ENCODE peak calls at places on chromosomes 3 and 15, in nine cellular contexts. G is G401; P is stimulated activated CD4-positive, alpha-beta T cell treated with anti-CD3 and anti-CD28 coated beads, TNF-alpha, amount 100 ng/mL, for 4 hours; Y is head of caudate nucleus; N is WERI-Rb-1; J is GM23338; Q is midbrain; K is ELF-1; A is A172. B is an unnamed sample.

GRCh38 chr3:196990654-196991053 is 22.0 kb upstream of the PIGZ start:
- DNase-seq in A (no peak), P (no peak), Q (no peak), Y (no peak), N (no peak), G (no peak), K (no peak), J (no peak), B (no peak)

GRCh38 chr15:79505956-79506355 is 73.8 kb downstream of the MINAR1 start:
- DNase-seq in Q (no peak), P (no peak), K (peak), G (no peak), J (peak), Y (no peak), N (peak), A (no peak), B (no peak)

GRCh38 chr15:88664151-88664778 is 25.4 kb downstream of the ISG20 start:
- DNase-seq in Q (peak), G (peak), P (no peak), K (no peak), A (no peak), Y (peak), N (no peak), J (peak), B (no peak)

GRCh38 chr3:58707390-58707930 is 40.9 kb upstream of the FAM3D start:
- DNase-seq in Y (no peak), A (no peak), K (no peak), N (no peak), P (no peak), G (no peak), Q (no peak), J (no peak), B (no peak)

GRCh38 chr3:148990211-148990610 is 1.1 kb upstream of the GYG1 start:
- DNase-seq in N (no peak), P (no peak), J (no peak), Y (no peak), Q (no peak), K (no peak), G (peak), A (no peak), B (no peak)

GRCh38 chr15:41105348-41106334 is 10.4 kb downstream of the INO80 start:
- DNase-seq in K (no peak), J (no peak), P (no peak), A (no peak), Q (no peak), Y (no peak), G (no peak), N (no peak), B (no peak)

GRCh38 chr15:63918901-63919348 is 85.2 kb upstream of the HERC1 start:
- DNase-seq in K (no peak), N (no peak), A (no peak), Q (no peak), G (no peak), Y (no peak), P (no peak), J (no peak), B (no peak)

GRCh38 chr3:165256554-165256953 is 60.4 kb upstream of the SLITRK3 start:
- DNase-seq in N (no peak), Y (no peak), J (no peak), K (no peak), P (no peak), A (no peak), Q (no peak), G (peak), B (no peak)

GRCh38 chr3:178146406-178146831 is 389.8 kb upstream of the KCNMB2 start:
- DNase-seq in P (no peak), G (no peak), Y (no peak), K (no peak), N (peak), A (no peak), Q (no peak), J (no peak), B (no peak)